ENCODE peak calls at places on chromosomes 13 and 19, in seven cellular contexts. T, O, C, E, D, F and K are unnamed samples.
A peak's percentile ranks its signal among the peaks of the same experiment; 100 is the strongest.

GRCh38 chr13:23715092-23715761 is 145.0 kb downstream of the TNFRSF19 start:
- DNase-seq in O (no peak), E (no peak), C (no peak), D (no peak), T (no peak), F (no peak), K (no peak)

GRCh38 chr19:46042252-46042883 is 1.6 kb upstream of the IGFL4 start:
- DNase-seq in C (no peak), O (no peak), F (no peak), E (no peak), D (no peak), T (no peak), K (no peak)

GRCh38 chr19:11205939-11206570 is 8.7 kb upstream of the KANK2 start:
- DNase-seq in D (peak; percentile 60), T (no peak), F (no peak), O (no peak), E (no peak), C (no peak), K (no peak)

GRCh38 chr13:113178070-113178895 is 19.8 kb downstream of the PROZ start:
- DNase-seq in F (no peak), E (peak; percentile 91), C (peak; percentile 84), O (peak; percentile 82), D (no peak), T (no peak), K (peak; percentile 86)

GRCh38 chr13:44810067-44810840 is 179.0 kb downstream of the NUFIP1 start:
- DNase-seq in D (peak; percentile 11), O (no peak), F (no peak), E (no peak), T (no peak), C (no peak), K (no peak)

GRCh38 chr19:46030861-46031550 is 8.2 kb upstream of the PGLYRP1 start:
- DNase-seq in F (peak; percentile 6), O (no peak), E (no peak), D (no peak), T (peak; percentile 82), C (no peak), K (no peak)

GRCh38 chr13:65594255-65594654 is 1635.9 kb downstream of the PCDH9 start:
- DNase-seq in F (no peak), O (no peak), C (peak; percentile 87), D (no peak), E (peak; percentile 75), T (no peak), K (peak; percentile 69)

GRCh38 chr13:47114030-47114429 is 217.2 kb upstream of the HTR2A start:
- DNase-seq in D (no peak), E (peak; percentile 82), O (peak; percentile 45), C (no peak), F (no peak), T (no peak), K (peak; percentile 70)

GRCh38 chr13:109165417-109165904 is 536.0 kb downstream of the MYO16 start:
- DNase-seq in E (no peak), C (no peak), T (no peak), F (no peak), D (no peak), O (no peak), K (no peak)

GRCh38 chr13:44359983-44360375 is 13.6 kb upstream of the SERP2 start:
- DNase-seq in E (no peak), D (no peak), T (no peak), O (no peak), C (no peak), F (no peak), K (no peak)

GRCh38 chr13:29435125-29435911 is 160.2 kb downstream of the SLC7A1 start:
- DNase-seq in C (peak; percentile 79), O (peak; percentile 67), D (no peak), E (peak; percentile 95), F (no peak), T (no peak), K (peak; percentile 92)

GRCh38 chr19:4717191-4717965 is 6.3 kb downstream of the DPP9 start:
- DNase-seq in D (no peak), O (no peak), C (no peak), T (peak; percentile 49), E (no peak), F (no peak), K (no peak)

GRCh38 chr19:44847144-44848035 is 1.3 kb downstream of the NECTIN2 start:
- DNase-seq in E (peak; percentile 50), D (no peak), F (peak; percentile 89), O (no peak), C (no peak), T (peak; percentile 92), K (no peak)

GRCh38 chr19:1107655-1108261 is 4.0 kb downstream of the GPX4 start:
- DNase-seq in F (no peak), E (no peak), T (no peak), D (no peak), O (no peak), C (no peak), K (no peak)
- H3K4me3 ChIP-seq in F (no peak overlapping the region), E (no peak overlapping the region), T (no peak overlapping the region), D (no peak overlapping the region), O (no peak overlapping the region), C (no peak overlapping the region), K (no peak overlapping the region)

GRCh38 chr13:72072223-72072622 is 205.2 kb upstream of the DACH1 start:
- DNase-seq in C (no peak), D (no peak), T (no peak), F (no peak), O (no peak), E (no peak), K (no peak)
- TF ChIP-seq CTCF in C (no peak), D (no peak), T (no peak), F (no peak), O (no peak), E (no peak), K (no peak)

GRCh38 chr13:71866173-71867091 is 572 bp downstream of the DACH1 start:
- DNase-seq in T (no peak), E (no peak), D (no peak), F (no peak), C (no peak), O (no peak), K (no peak)
- H3K4me3 ChIP-seq in T (peak overlapping the region; percentile 48), E (peak overlapping the region; percentile 54), D (peak overlapping the region; percentile 47), F (peak overlapping the region; percentile 42), C (peak overlapping the region; percentile 64), O (peak overlapping the region; percentile 44), K (peak overlapping the region; percentile 51)

GRCh38 chr13:89361909-89362308 is 1690.7 kb downstream of the SLITRK5 start:
- DNase-seq in F (no peak), T (no peak), C (no peak), D (no peak), O (no peak), E (no peak), K (no peak)
- TF ChIP-seq CTCF in F (no peak), T (no peak), C (peak; percentile 31), D (no peak), O (no peak), E (peak; percentile 28), K (no peak)

GRCh38 chr13:41177616-41178015 is 16.8 kb downstream of the KBTBD7 start:
- DNase-seq in D (no peak), T (no peak), C (no peak), F (no peak), E (peak; percentile 6), O (no peak), K (no peak)
- H3K4me3 ChIP-seq in D (no peak overlapping the region), T (no peak overlapping the region), C (no peak overlapping the region), F (no peak overlapping the region), E (no peak overlapping the region), O (no peak overlapping the region), K (no peak overlapping the region)

GRCh38 chr19:19406878-19407639 is 1.6 kb downstream of the GATAD2A start:
- DNase-seq in O (no peak), C (no peak), E (peak; percentile 57), D (peak; percentile 74), F (peak; percentile 45), T (peak; percentile 54), K (no peak)
- TF ChIP-seq CTCF in O (peak; percentile 33), C (peak; percentile 34), E (peak; percentile 54), D (peak; percentile 31), F (no peak), T (no peak), K (peak; percentile 36)

DNA sequence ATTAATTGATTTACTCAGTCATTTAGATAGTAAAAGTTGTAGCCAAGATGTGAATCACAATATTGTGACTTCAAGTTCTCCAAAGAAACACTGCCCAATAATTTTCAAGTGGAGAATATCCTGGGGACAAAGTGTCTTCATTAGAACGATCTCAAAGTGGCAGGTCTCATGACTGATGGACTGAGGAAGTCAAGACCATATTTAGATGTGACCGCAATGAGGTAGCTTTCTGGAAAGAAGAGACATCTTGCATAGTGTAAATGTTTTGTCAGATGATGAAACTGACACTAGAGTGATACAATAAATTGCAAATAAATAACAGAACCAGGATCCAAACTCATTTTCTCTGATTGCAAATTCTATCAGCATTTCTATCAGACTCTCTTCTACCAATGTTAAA is 1476.9 kb downstream of the EFNB2 start:
- DNase-seq in D (no peak), F (no peak), C (no peak), E (no peak), O (no peak), T (no peak), K (no peak)
- H3K4me3 ChIP-seq in D (no peak overlapping the region), F (no peak overlapping the region), C (no peak overlapping the region), E (no peak overlapping the region), O (no peak overlapping the region), T (no peak overlapping the region), K (no peak overlapping the region)